ENCODE peak calls at places on chromosomes 16 and 17, in seven cellular contexts. I is transverse colon, O is Panc1, R is H1, Z is spleen, G is prostate gland, E is GM23338. K is an unnamed sample.

GRCh38 chr16:53090591-53091507 is 36.1 kb downstream of the CHD9 start:
- DNase-seq in G (peak; percentile 93), R (no peak), I (peak; percentile 88), O (no peak), E (no peak), Z (peak; percentile 92), K (no peak)

GRCh38 chr17:67467500-67468481 is 90.7 kb downstream of the PITPNC1 start:
- DNase-seq in G (no peak), I (no peak), E (no peak), R (no peak), O (no peak), Z (no peak), K (no peak)

GRCh38 chr17:57622886-57623433 is 122.1 kb downstream of the CCDC182 start:
- DNase-seq in Z (peak; percentile 82), I (no peak), E (no peak), R (no peak), O (no peak), G (no peak), K (no peak)

GRCh38 chr17:78007655-78008054 is 49.2 kb downstream of the TNRC6C start:
- DNase-seq in O (no peak), Z (no peak), E (no peak), G (no peak), I (no peak), R (no peak), K (no peak)

GRCh38 chr17:28497931-28498330 is 8.2 kb upstream of the FOXN1 start:
- DNase-seq in I (no peak), G (peak; percentile 83), O (no peak), E (peak; percentile 72), Z (no peak), R (peak; percentile 61), K (no peak)

GRCh38 chr17:9258115-9259020 is 237.1 kb downstream of the NTN1 start:
- DNase-seq in I (no peak), R (no peak), Z (no peak), O (no peak), G (no peak), E (no peak), K (no peak)

GRCh38 chr17:81025756-81026155 is 9.2 kb upstream of the BAIAP2 start:
- DNase-seq in I (no peak), G (no peak), Z (peak; percentile 68), O (no peak), R (no peak), E (no peak), K (no peak)

GRCh38 chr16:12557808-12558207 is 245.9 kb downstream of the CPPED1 start:
- DNase-seq in R (no peak), E (no peak), I (no peak), O (no peak), Z (no peak), G (no peak), K (no peak)

GRCh38 chr16:66923866-66924265 is 1.5 kb downstream of the RRAD start:
- DNase-seq in Z (no peak), R (no peak), I (no peak), E (no peak), G (no peak), O (no peak), K (no peak)
- H3K27ac ChIP-seq in Z (no peak overlapping the region), R (no peak overlapping the region), I (peak overlapping the region; percentile 59), E (no peak overlapping the region), G (no peak overlapping the region), O (no peak overlapping the region), K (no peak overlapping the region)

GRCh38 chr16:27332105-27332504 is 18.3 kb downstream of the IL4R start:
- DNase-seq in I (no peak), G (no peak), R (no peak), E (no peak), O (no peak), Z (peak; percentile 19), K (no peak)
- TF ChIP-seq POLR2AphosphoS5 in I (no peak), G (no peak), R (no peak), E (no peak), O (no peak), Z (peak; percentile 83), K (no peak)

GRCh38 chr17:42565523-42566214 is 1.2 kb upstream of the MLX start:
- DNase-seq in R (no peak), I (no peak), Z (no peak), O (no peak), E (no peak), G (no peak), K (no peak)

GRCh38 chr17:42564815-42565522 is 1.9 kb upstream of the MLX start:
- DNase-seq in G (no peak), O (no peak), E (no peak), Z (no peak), I (no peak), R (no peak), K (no peak)

GRCh38 chr17:42568341-42569111 is 1.6 kb downstream of the MLX start:
- DNase-seq in Z (no peak), E (no peak), R (no peak), O (no peak), G (no peak), I (peak; percentile 8), K (no peak)

GRCh38 chr17:42566873-42567573 is at the start of gene MLX:
- DNase-seq in I (peak; percentile 96), E (peak; percentile 96), O (no peak), Z (peak; percentile 98), R (peak; percentile 99), G (peak; percentile 90), K (peak; percentile 40)

DNA sequence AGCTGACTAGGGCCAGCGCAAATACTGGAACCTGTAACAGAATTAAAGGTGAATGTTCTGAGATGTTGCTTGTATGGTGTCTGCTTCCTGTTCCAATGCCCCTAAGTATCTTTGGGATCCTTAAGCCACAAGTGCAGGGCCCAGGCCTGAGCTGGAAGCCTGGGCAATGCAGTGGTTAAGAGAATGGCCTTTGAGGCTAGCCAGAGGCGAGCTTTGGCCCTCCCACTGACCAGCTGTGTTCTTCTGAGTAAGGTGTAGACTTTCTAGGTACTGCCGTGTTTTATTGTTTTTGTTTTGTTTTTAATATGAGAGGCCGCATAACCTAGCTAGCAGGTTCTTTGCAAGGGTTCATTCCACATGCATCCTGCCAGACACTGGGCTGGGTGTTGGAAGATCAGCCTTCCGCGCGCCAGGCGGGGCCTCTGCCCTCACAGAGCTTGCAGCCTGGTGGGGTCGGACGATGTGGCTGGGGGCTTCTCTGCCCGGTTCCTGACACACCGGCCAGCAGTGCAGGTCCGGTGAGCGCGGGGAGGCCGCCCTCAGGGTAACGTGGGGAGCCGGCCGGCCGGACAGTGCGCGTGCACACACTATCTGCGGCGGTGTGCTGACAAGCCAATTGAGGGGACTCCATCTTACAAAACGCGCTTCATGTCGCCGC is 556 bp upstream of the MLX start:
- DNase-seq in E (no peak), R (no peak), I (peak; percentile 34), O (no peak), G (no peak), Z (no peak), K (no peak)
- H3K36me3 ChIP-seq in E (peaks cover 11% of the 10 kb centered on the region), R (peaks cover 34% of the 10 kb centered on the region), I (peaks cover 9% of the 10 kb centered on the region), O (peaks cover 7% of the 10 kb centered on the region), G (peaks cover 8% of the 10 kb centered on the region), Z (peaks cover 51% of the 10 kb centered on the region), K (peaks cover 53% of the 10 kb centered on the region)

GRCh38 chr17:42526031-42526444 is 10.0 kb upstream of the NAGLU start:
- DNase-seq in G (no peak), R (no peak), I (peak; percentile 49), E (no peak), O (no peak), Z (peak; percentile 69), K (no peak)
- H3K27ac ChIP-seq in G (no peak overlapping the region), R (no peak overlapping the region), I (peak overlapping the region; percentile 71), E (no peak overlapping the region), O (peak overlapping the region; percentile 63), Z (peak overlapping the region; percentile 77), K (no peak overlapping the region)

DNA sequence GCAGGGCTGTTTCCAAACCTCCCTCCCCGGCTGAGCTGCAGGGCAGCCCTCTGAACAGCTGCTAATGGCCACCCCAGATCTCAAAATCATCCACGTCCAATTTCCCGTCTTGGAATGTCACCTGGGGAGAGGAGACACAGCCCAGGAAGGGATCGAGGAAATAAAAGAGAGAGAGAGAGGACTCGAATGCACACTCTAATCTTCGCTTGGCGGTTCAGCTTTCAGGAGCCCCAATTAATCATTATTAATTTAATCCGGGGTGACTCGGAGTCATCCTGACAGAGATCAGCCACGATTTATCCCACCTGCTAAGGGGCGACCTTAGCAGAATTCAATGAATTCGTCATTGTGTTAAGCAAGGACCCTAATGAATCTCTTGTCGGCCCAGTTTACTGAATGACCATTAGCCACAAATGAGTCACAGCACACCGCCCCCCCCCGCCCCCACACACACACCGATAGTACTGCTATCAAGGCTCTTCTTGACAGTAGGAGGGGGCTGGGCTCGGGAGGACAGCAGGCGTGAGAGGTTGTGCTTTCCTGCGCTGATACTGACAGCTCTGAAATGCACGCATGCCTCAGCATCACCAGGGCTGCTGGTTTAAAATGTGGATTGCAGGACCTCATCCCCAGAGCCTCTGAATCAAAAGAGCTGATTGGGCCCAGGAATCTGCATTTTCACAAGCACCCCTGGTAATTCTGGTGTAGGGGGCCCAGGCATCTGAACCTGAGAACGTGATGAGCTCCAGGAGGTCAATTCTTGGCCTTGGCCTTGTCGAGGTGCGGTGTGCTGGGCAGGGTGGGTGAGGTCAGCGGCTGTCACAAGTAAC is 190.0 kb upstream of the CIBAR2 start:
- DNase-seq in R (no peak), O (no peak), E (no peak), Z (no peak), I (no peak), G (no peak), K (no peak)
- TF ChIP-seq POLR2AphosphoS5 in R (no peak), O (no peak), E (no peak), Z (no peak), I (no peak), G (no peak), K (no peak)

GRCh38 chr17:2150871-2151270 is 96.0 kb downstream of the HIC1 start:
- DNase-seq in O (no peak), G (no peak), E (no peak), R (no peak), Z (no peak), I (no peak), K (no peak)
- H3K36me3 ChIP-seq in O (no peaks in the 10 kb centered on the region), G (no peaks in the 10 kb centered on the region), E (no peaks in the 10 kb centered on the region), R (no peaks in the 10 kb centered on the region), Z (no peaks in the 10 kb centered on the region), I (no peaks in the 10 kb centered on the region), K (no peaks in the 10 kb centered on the region)

GRCh38 chr17:21209511-21210175 is 4.3 kb downstream of the TMEM11 start:
- DNase-seq in G (peak; percentile 88), O (no peak), Z (no peak), R (no peak), I (peak; percentile 77), E (no peak), K (no peak)
- H3K27ac ChIP-seq in G (peak overlapping the region; percentile 59), O (no peak overlapping the region), Z (no peak overlapping the region), R (no peak overlapping the region), I (peak overlapping the region; percentile 96), E (no peak overlapping the region), K (no peak overlapping the region)

GRCh38 chr17:63578027-63578768 is 22.5 kb upstream of the TACO1 start:
- DNase-seq in G (no peak), O (no peak), E (no peak), Z (no peak), I (no peak), R (no peak), K (no peak)
- TF ChIP-seq POLR2AphosphoS5 in G (no peak), O (no peak), E (no peak), Z (no peak), I (no peak), R (no peak), K (no peak)